ENCODE peak calls at places on chromosomes 13 and 19, in four cellular contexts. P, A, U and B are unnamed samples.

GRCh38 chr19:33395561-33396550 is 22.3 kb downstream of the CEBPG start:
- DNase-seq in P (peak), U (peak), A (peak), B (no peak)

GRCh38 chr19:48554385-48555091 is 2.6 kb downstream of the SULT2B1 start:
- DNase-seq in U (no peak), P (no peak), A (no peak), B (no peak)

GRCh38 chr13:78121459-78122348 is 203.1 kb upstream of the EDNRB start:
- DNase-seq in U (peak), A (no peak), P (peak), B (peak)

GRCh38 chr19:5954293-5954692 is 23.6 kb downstream of the RANBP3 start:
- DNase-seq in U (no peak), A (no peak), P (peak), B (no peak)

GRCh38 chr19:43570174-43570791 is 5.0 kb downstream of the XRCC1 start:
- DNase-seq in A (no peak), U (no peak), P (no peak), B (no peak)

GRCh38 chr19:36225219-36225892 is 10.4 kb downstream of the ZNF146 start:
- DNase-seq in P (peak), A (no peak), U (peak), B (peak)

GRCh38 chr19:24074720-24075119 is 12.3 kb upstream of the ZNF254 start:
- DNase-seq in U (peak), P (peak), A (no peak), B (peak)

GRCh38 chr13:66618702-66619101 is 611.4 kb downstream of the PCDH9 start:
- DNase-seq in A (no peak), P (peak), U (peak), B (peak)

GRCh38 chr13:50011461-50011860 is 3.8 kb upstream of the KCNRG start:
- DNase-seq in U (no peak), P (no peak), A (no peak), B (no peak)

GRCh38 chr19:40588110-40588854 is 11.6 kb downstream of the SHKBP1 start:
- DNase-seq in A (no peak), P (no peak), U (peak), B (no peak)

GRCh38 chr19:15378529-15379082 is 981 bp downstream of the AKAP8 start:
- DNase-seq in U (peak), A (peak), P (peak), B (peak)

GRCh38 chr19:670609-671075 is 5.5 kb upstream of the FSTL3 start:
- DNase-seq in U (no peak), P (no peak), A (no peak), B (no peak)

GRCh38 chr19:2775556-2776430 is 7.3 kb downstream of the SGTA start:
- DNase-seq in U (peak), P (peak), A (peak), B (no peak)

GRCh38 chr19:40238775-40239174 is 12.3 kb upstream of the CCNP start:
- DNase-seq in P (no peak), A (no peak), U (no peak), B (no peak)

GRCh38 chr19:2246801-2247361 is 2.2 kb upstream of the AMH start:
- DNase-seq in U (peak), P (peak), A (no peak), B (peak)

GRCh38 chr19:41965127-41965526 is 6.0 kb upstream of the RABAC1 start:
- DNase-seq in A (no peak), P (no peak), U (no peak), B (no peak)

GRCh38 chr13:114078501-114079451 is 53.6 kb downstream of the RASA3 start:
- DNase-seq in U (peak), A (peak), P (peak), B (peak)

GRCh38 chr13:31236211-31236786 is 36.5 kb downstream of the B3GLCT start:
- DNase-seq in U (peak), A (no peak), P (peak), B (peak)

GRCh38 chr19:13315495-13315894 is 165.3 kb downstream of the IER2 start:
- DNase-seq in U (no peak), P (no peak), A (no peak), B (no peak)

GRCh38 chr19:4385291-4386037 is 14.9 kb downstream of the SH3GL1 start:
- DNase-seq in A (no peak), U (no peak), P (no peak), B (no peak)

GRCh38 chr19:4388171-4389063 is 11.9 kb downstream of the SH3GL1 start:
- DNase-seq in A (no peak), P (no peak), U (no peak), B (no peak)

GRCh38 chr19:4389511-4390016 is 10.8 kb downstream of the SH3GL1 start:
- DNase-seq in U (no peak), A (no peak), P (no peak), B (no peak)

GRCh38 chr19:4389064-4389375 is 11.3 kb downstream of the SH3GL1 start:
- DNase-seq in P (no peak), A (no peak), U (no peak), B (no peak)

DNA sequence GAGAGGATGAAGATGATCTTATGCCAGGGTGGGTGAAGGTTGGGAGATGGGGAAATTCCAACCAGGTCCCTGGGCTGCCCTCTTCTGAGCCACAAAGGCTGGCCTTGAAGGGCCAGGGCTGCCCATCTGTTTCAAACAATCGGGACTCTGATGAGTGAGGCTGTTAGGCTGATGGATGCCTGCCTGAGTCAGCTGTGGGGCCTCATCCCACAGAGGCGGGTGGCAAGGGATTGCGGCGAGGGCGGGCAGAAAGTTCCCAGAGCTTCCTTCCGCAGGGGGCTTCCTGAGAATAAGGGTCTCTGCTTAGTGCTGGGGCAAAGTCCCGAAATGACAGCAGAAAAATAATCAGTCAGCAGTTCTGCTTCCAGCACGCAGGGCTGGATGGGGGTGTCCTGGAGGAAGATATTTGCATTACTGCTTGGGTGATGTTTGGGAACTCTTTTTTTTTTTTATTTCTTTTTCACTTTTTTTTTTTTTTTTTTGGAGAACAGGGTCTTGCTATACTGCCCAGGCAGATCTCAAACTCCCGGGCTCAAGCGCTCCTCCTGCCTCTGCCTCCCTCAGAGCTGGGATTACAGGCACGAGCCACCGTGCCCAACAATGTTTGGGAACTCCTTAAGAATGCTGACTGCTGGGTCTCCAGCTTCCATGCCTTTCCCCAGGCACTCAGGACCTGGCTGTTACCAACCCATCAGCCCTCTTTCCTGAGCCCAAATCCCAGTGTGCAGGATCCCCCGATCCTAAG is 14.1 kb downstream of the SH3GL1 start:
- DNase-seq in U (peak), A (no peak), P (peak), B (no peak)
- TF ChIP-seq CTCF in U (peak), A (no peak), P (peak), B (peak)

DNA sequence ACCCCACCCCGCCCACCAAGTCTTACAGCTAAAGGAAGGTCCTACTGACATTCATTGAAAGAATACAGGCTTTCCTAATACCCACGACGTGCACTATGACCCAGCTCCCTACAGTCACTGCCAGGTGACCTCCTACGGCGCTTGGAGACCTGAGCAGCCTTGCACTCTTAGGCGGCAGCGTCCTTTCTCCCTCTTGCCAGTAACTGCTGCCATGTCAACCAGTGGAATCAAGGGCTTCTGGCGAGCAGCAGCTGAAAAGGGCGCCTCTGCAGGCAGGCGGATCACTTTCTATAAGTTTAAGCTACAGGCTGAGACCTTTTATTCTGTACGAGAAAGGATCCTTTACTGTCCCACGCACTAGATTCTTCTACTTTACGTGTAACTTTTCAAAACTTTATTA is 2.0 kb downstream of the KCTD12 start:
- DNase-seq in A (peak), U (peak), P (no peak), B (no peak)
- TF ChIP-seq CTCF in A (peak), U (peak), P (no peak), B (peak)

DNA sequence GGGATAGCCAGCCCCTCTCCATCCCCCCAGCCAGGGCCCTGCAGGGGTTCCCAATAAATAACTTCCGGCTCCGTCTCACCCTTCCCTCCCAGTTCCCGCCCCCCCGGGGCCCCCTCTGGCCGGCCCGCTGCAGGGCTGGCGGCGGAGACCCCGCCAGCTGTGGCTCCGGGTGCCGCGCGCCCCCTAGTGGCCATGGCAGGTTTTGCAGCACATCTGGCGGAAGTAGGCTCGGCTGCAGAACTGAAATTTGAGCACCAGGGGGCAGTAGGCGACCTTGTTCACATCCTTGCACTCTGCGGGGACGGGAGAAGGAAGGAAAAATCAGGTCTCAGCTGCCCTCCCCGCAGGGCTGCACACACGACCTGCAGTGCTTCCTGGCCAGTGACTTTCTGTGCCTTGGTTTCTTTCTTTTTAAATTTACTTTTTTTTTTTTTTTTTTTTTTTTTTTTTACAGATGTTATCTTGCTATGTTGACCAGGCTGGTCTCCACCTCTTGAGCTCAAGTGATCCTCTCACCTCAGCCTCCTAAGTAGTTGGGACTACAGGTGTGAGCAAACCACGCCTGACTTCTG is 3.6 kb upstream of the MYO1F start:
- DNase-seq in P (peak), A (peak), U (peak), B (peak)
- TF ChIP-seq CTCF in P (peak), A (peak), U (peak), B (peak)

DNA sequence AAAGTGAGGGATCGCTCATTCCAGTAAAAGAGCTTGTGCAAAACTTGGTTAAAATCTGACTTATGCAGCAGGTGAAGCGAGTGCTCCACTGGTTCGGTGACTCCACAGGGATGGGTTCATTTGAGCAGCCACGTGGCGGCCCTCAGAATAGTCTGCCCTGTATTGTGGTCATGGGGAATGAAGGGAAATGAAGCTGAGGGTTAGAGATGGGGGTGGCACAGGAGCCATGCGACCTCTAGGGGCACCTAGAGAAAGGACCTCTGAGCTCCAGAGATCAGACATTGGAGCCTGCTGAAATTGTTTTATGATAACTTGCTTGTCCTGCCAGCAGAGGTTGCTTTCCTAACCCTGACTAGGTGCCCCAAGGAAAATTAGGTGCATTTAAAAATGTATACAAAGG is 26.6 kb downstream of the CBY2 start:
- DNase-seq in U (no peak), A (no peak), P (no peak), B (no peak)
- TF ChIP-seq CTCF in U (peak), A (no peak), P (no peak), B (peak)

GRCh38 chr19:17103177-17103576 is 27.6 kb downstream of the MYO9B start:
- DNase-seq in U (peak), A (no peak), P (peak), B (peak)
- TF ChIP-seq CTCF in U (peak), A (peak), P (peak), B (peak)

GRCh38 chr13:42832341-42833153 is 51.2 kb downstream of the FAM216B start:
- DNase-seq in P (peak), A (no peak), U (peak), B (peak)

GRCh38 chr13:42835012-42835411 is 53.6 kb downstream of the FAM216B start:
- DNase-seq in U (peak), P (no peak), A (no peak), B (no peak)

GRCh38 chr13:42836930-42837329 is 55.5 kb downstream of the FAM216B start:
- DNase-seq in A (no peak), P (peak), U (peak), B (peak)
- TF ChIP-seq CTCF in A (peak), P (peak), U (peak), B (peak)

GRCh38 chr13:39215971-39216370 is 177.7 kb downstream of the NHLRC3 start:
- DNase-seq in A (no peak), U (no peak), P (no peak), B (no peak)

GRCh38 chr13:39209731-39210633 is 171.7 kb downstream of the NHLRC3 start:
- DNase-seq in U (peak), A (no peak), P (peak), B (no peak)

DNA sequence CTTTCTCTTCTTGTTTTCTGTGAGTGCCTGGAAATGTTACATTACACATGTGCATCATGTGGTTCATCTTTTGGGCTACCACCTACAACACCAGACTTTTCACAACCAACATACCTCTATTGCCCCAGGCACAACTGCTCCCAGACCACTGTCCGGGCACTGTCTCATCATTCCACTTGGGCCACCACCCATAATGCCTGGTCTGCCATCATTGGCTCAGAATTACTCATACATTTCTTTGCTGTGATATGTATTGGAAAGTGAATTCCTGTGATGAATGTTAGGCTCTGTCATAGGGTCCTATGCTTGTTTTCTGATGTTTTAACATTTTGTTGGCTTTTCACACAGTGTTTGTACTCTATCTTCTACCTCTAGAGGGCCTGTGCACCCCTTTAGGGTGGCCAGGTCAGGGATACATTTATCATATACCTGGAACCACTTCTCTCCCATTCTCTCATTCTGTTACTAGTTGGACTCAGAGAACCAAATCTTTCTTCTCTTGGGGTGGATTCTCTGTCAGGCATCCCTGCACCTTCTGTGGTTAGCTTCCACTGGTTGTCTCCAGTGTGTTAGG is 172.8 kb downstream of the NHLRC3 start:
- DNase-seq in A (no peak), U (peak), P (no peak), B (peak)
- TF ChIP-seq CTCF in A (no peak), U (peak), P (no peak), B (no peak)